ENCODE peak calls at places on chromosomes 1 and 21, in four cellular contexts. W is stomach, Y is lung, Q is OCI-LY7. R is an unnamed sample.

GRCh38 chr1:30409476-30410152 is 313.8 kb downstream of the MATN1 start:
- DNase-seq in Q (no peak), W (peak; percentile 14), Y (peak; percentile 16), R (no peak)

GRCh38 chr1:198304431-198304830 is 147.6 kb downstream of the NEK7 start:
- DNase-seq in Y (no peak), W (no peak), Q (no peak), R (no peak)

GRCh38 chr1:72366473-72366872 is 84.1 kb upstream of the NEGR1 start:
- DNase-seq in Q (no peak), Y (peak; percentile 53), W (no peak), R (peak; percentile 8)

GRCh38 chr1:203916756-203917155 is 55.4 kb downstream of the SNRPE start:
- DNase-seq in Y (no peak), Q (no peak), W (no peak), R (no peak)

GRCh38 chr1:9825101-9826074 is 1.6 kb upstream of the CLSTN1 start:
- DNase-seq in Q (no peak), Y (peak; percentile 78), W (peak; percentile 82), R (peak; percentile 92)

GRCh38 chr1:243964915-243965314 is 86.2 kb upstream of the ZBTB18 start:
- DNase-seq in Q (no peak), W (no peak), Y (no peak), R (no peak)

GRCh38 chr1:176517484-176517883 is 54.5 kb downstream of the PAPPA2 start:
- DNase-seq in W (no peak), Q (no peak), Y (no peak), R (no peak)

GRCh38 chr1:111944121-111944785 is 45.2 kb downstream of the KCND3 start:
- DNase-seq in Q (no peak), W (no peak), Y (no peak), R (no peak)

GRCh38 chr1:151238467-151238739 is 16.1 kb upstream of the PSMD4 start:
- DNase-seq in Q (no peak), Y (no peak), W (no peak), R (no peak)

GRCh38 chr1:4794020-4794780 is 139.8 kb downstream of the AJAP1 start:
- DNase-seq in Y (no peak), W (no peak), Q (no peak), R (peak; percentile 16)

GRCh38 chr21:16040601-16041000 is 310.8 kb downstream of the USP25 start:
- DNase-seq in Y (no peak), W (no peak), Q (no peak), R (no peak)

GRCh38 chr1:198623920-198624647 is 14.8 kb upstream of the PTPRC start:
- DNase-seq in Y (no peak), W (no peak), Q (peak; percentile 55), R (no peak)

GRCh38 chr1:214187152-214187900 is 93.6 kb upstream of the SMYD2 start:
- DNase-seq in Q (no peak), Y (no peak), W (no peak), R (peak; percentile 10)

GRCh38 chr1:117712598-117712997 is 106.8 kb downstream of the TENT5C start:
- DNase-seq in W (no peak), Y (no peak), Q (no peak), R (no peak)

GRCh38 chr1:227299688-227300087 is 18.6 kb downstream of the CDC42BPA start:
- DNase-seq in Y (no peak), Q (no peak), W (no peak), R (no peak)

GRCh38 chr1:22041505-22041904 is 11.0 kb upstream of the CDC42 start:
- DNase-seq in Q (no peak), Y (no peak), W (no peak), R (no peak)

GRCh38 chr1:1178794-1179331 is 5.2 kb downstream of the TTLL10 start:
- DNase-seq in W (no peak), Y (no peak), Q (no peak), R (no peak)

GRCh38 chr1:236002572-236002971 is 62.3 kb downstream of the NID1 start:
- DNase-seq in Q (no peak), Y (no peak), W (no peak), R (no peak)

GRCh38 chr21:25936776-25937175 is 202.0 kb downstream of the GABPA start:
- DNase-seq in Y (no peak), W (no peak), Q (no peak), R (no peak)

GRCh38 chr1:105138445-105138821 is 1388.7 kb downstream of the AMY1C start:
- DNase-seq in Y (peak; percentile 42), Q (no peak), W (peak; percentile 35), R (no peak)

GRCh38 chr1:43525995-43526394 is 4.7 kb upstream of the PTPRF start:
- DNase-seq in Y (no peak), W (no peak), Q (no peak), R (no peak)

GRCh38 chr1:42282867-42283583 is 52.0 kb downstream of the FOXJ3 start:
- DNase-seq in W (no peak), Y (no peak), Q (no peak), R (no peak)

GRCh38 chr1:156445789-156446263 is 54.7 kb downstream of the MEF2D start:
- DNase-seq in Y (peak; percentile 83), W (peak; percentile 84), Q (peak; percentile 74), R (peak; percentile 72)

GRCh38 chr1:156727914-156728598 is at the start of gene METTL25B:
- DNase-seq in Q (peak; percentile 86), W (peak; percentile 85), Y (peak; percentile 83), R (peak; percentile 84)

GRCh38 chr1:242828828-242829227 is 304.3 kb upstream of the PLD5 start:
- DNase-seq in Y (no peak), Q (no peak), W (no peak), R (no peak)

GRCh38 chr1:94820918-94821317 is 761 bp downstream of the SLC44A3 start:
- DNase-seq in Y (no peak), Q (no peak), W (no peak), R (no peak)

GRCh38 chr1:230308039-230308438 is 118.1 kb downstream of the PGBD5 start:
- DNase-seq in W (peak; percentile 93), Y (peak; percentile 72), Q (no peak), R (peak; percentile 89)

GRCh38 chr1:53022179-53022578 is 39.8 kb upstream of the PODN start:
- DNase-seq in Y (no peak), W (no peak), Q (no peak), R (no peak)

GRCh38 chr1:187044393-187044792 is 215.6 kb downstream of the PLA2G4A start:
- DNase-seq in Y (no peak), Q (no peak), W (no peak), R (no peak)

GRCh38 chr1:175131100-175131499 is 61.5 kb downstream of the KIAA0040 start:
- DNase-seq in W (no peak), Y (no peak), Q (no peak), R (no peak)

GRCh38 chr1:156458181-156458503 is 42.4 kb downstream of the MEF2D start:
- DNase-seq in W (no peak), Q (no peak), Y (no peak), R (no peak)

GRCh38 chr1:100249537-100250257 is at the start of gene DBT:
- DNase-seq in W (peak; percentile 95), Q (peak; percentile 95), Y (peak; percentile 97), R (peak; percentile 97)

GRCh38 chr1:15207031-15207828 is 39.8 kb upstream of the FHAD1 start:
- DNase-seq in Q (no peak), W (peak; percentile 49), Y (no peak), R (peak; percentile 45)

GRCh38 chr1:183131166-183131565 is 54.9 kb upstream of the LAMC2 start:
- DNase-seq in Y (no peak), W (no peak), Q (no peak), R (no peak)

GRCh38 chr1:231639819-231640218 is 13.2 kb downstream of the DISC1 start:
- DNase-seq in W (no peak), Q (no peak), Y (no peak), R (no peak)

GRCh38 chr1:165467706-165468105 is 22.8 kb upstream of the RXRG start:
- DNase-seq in Y (no peak), W (no peak), Q (no peak), R (no peak)

GRCh38 chr1:168772428-168772827 is 43.4 kb upstream of the DPT start:
- DNase-seq in Y (no peak), W (no peak), Q (no peak), R (peak; percentile 15)

GRCh38 chr1:67346982-67347381 is 39.3 kb downstream of the IL12RB2 start:
- DNase-seq in Q (no peak), W (no peak), Y (no peak), R (no peak)

GRCh38 chr21:25457411-25457810 is 149.9 kb downstream of the MRPL39 start:
- DNase-seq in Y (no peak), Q (peak; percentile 61), W (no peak), R (no peak)

DNA sequence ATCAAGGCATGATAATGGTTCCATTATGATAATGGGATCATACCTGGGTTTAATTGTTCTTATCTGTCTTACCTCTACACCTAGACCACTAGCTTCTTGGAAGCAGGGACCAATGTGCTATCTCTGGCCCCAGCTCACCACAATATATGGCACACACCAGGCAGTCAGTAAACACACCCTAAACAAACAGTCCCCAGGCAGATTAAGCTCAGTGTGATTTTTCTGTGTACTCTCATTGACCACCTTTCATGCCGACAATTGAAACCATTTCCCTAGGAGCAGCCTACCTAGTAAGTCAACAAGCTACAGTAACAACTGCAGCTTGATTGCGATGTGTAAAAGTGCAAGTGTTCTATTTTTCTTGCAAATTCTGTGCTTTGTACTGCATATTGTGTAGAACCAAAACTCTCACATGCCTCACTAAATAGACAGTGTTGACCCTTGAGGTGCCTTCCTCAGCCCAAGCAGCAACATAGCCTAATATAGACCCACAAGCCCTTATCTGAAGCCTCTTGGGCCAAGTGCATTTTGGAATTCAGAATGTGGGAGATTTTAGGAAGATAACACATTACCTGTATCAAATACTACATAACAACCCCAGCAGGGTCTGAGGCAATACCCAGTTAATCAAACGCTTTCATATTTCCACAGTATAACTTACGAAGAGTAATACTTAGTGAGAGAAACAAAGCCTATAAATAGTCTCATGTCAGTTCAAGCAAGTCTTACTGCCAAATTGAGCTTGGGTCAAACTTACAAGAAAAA is 32.0 kb downstream of the INPP5B start:
- DNase-seq in Y (no peak), W (no peak), Q (no peak), R (no peak)
- H3K36me3 ChIP-seq in Y (no peaks in the 10 kb centered on the region), W (peaks cover 5% of the 10 kb centered on the region), Q (peaks cover 72% of the 10 kb centered on the region), R (no peaks in the 10 kb centered on the region)

GRCh38 chr1:212675675-212676074 is 24.0 kb downstream of the BATF3 start:
- DNase-seq in Q (no peak), W (no peak), Y (no peak), R (no peak)

GRCh38 chr1:212671342-212672031 is 28.2 kb downstream of the BATF3 start:
- DNase-seq in W (no peak), Y (peak; percentile 46), Q (peak; percentile 29), R (peak; percentile 70)

GRCh38 chr1:212677136-212677535 is 22.5 kb downstream of the BATF3 start:
- DNase-seq in W (no peak), Q (no peak), Y (no peak), R (no peak)

GRCh38 chr1:212677573-212677972 is 22.1 kb downstream of the BATF3 start:
- DNase-seq in Y (no peak), Q (no peak), W (no peak), R (no peak)

GRCh38 chr1:212674872-212675271 is 24.8 kb downstream of the BATF3 start:
- DNase-seq in W (no peak), Q (no peak), Y (no peak), R (no peak)
- H3K4me3 ChIP-seq in W (no peak overlapping the region), Q (no peak overlapping the region), Y (no peak overlapping the region), R (no peak overlapping the region)

GRCh38 chr21:37073417-37074194 is 552 bp downstream of the TTC3 start:
- DNase-seq in Q (peak; percentile 52), Y (peak; percentile 60), W (peak; percentile 53), R (peak; percentile 57)
- TF ChIP-seq CTCF in Q (peak; percentile 38), Y (no peak), W (peak; percentile 7), R (no peak)

GRCh38 chr1:180183426-180183825 is 28.8 kb downstream of the QSOX1 start:
- DNase-seq in W (no peak), Q (no peak), Y (no peak), R (no peak)
- H3K36me3 ChIP-seq in W (peaks cover 69% of the 10 kb centered on the region), Q (no peaks in the 10 kb centered on the region), Y (peaks cover 64% of the 10 kb centered on the region), R (no peaks in the 10 kb centered on the region)

R was measured in thyroid gland.